ENCODE peak calls at places on chromosomes 7 and 10, in nine cellular contexts. One of them, this sample, is unnamed.
A peak's percentile ranks its signal among the peaks of the same experiment; 100 is the strongest.

GRCh38 chr7:96414931-96415292 is 93.0 kb upstream of the SLC25A13 start:
- DNase-seq in upper lobe of right lung: no peak
- DNase-seq in A673: peak; percentile 80
- DNase-seq in kidney: no peak
- DNase-seq in WERI-Rb-1: peak; percentile 66
- DNase-seq in gastrocnemius medialis: no peak
- DNase-seq in AG04450: no peak
- DNase-seq in body of pancreas: peak; percentile 39
- DNase-seq in ovary: peak; percentile 24
- DNase-seq in this sample: peak; percentile 43

GRCh38 chr7:148572067-148572522 is 18.5 kb upstream of the C7orf33 start:
- DNase-seq in gastrocnemius medialis: no peak
- DNase-seq in kidney: no peak
- DNase-seq in upper lobe of right lung: no peak
- DNase-seq in body of pancreas: no peak
- DNase-seq in AG04450: no peak
- DNase-seq in ovary: no peak
- DNase-seq in WERI-Rb-1: no peak
- DNase-seq in A673: no peak
- DNase-seq in this sample: peak; percentile 19

GRCh38 chr7:118312051-118312450 is 87.5 kb downstream of the ANKRD7 start:
- DNase-seq in WERI-Rb-1: no peak
- DNase-seq in upper lobe of right lung: no peak
- DNase-seq in kidney: no peak
- DNase-seq in A673: peak; percentile 5
- DNase-seq in AG04450: no peak
- DNase-seq in ovary: no peak
- DNase-seq in gastrocnemius medialis: no peak
- DNase-seq in body of pancreas: no peak
- DNase-seq in this sample: no peak

GRCh38 chr7:67625257-67625713 is 628.7 kb downstream of the TYW1 start:
- DNase-seq in AG04450: no peak
- DNase-seq in gastrocnemius medialis: peak; percentile 20
- DNase-seq in ovary: peak; percentile 89
- DNase-seq in WERI-Rb-1: peak; percentile 93
- DNase-seq in upper lobe of right lung: peak; percentile 80
- DNase-seq in body of pancreas: peak; percentile 66
- DNase-seq in kidney: peak; percentile 91
- DNase-seq in A673: peak; percentile 91
- DNase-seq in this sample: peak; percentile 87

GRCh38 chr7:132187391-132187790 is 388.9 kb downstream of the PLXNA4 start:
- DNase-seq in ovary: no peak
- DNase-seq in upper lobe of right lung: peak; percentile 22
- DNase-seq in gastrocnemius medialis: no peak
- DNase-seq in body of pancreas: no peak
- DNase-seq in A673: no peak
- DNase-seq in kidney: peak; percentile 39
- DNase-seq in AG04450: no peak
- DNase-seq in WERI-Rb-1: no peak
- DNase-seq in this sample: no peak

GRCh38 chr7:150569245-150569644 is 2.1 kb downstream of the GIMAP4 start:
- DNase-seq in upper lobe of right lung: no peak
- DNase-seq in WERI-Rb-1: no peak
- DNase-seq in A673: no peak
- DNase-seq in gastrocnemius medialis: no peak
- DNase-seq in ovary: no peak
- DNase-seq in body of pancreas: no peak
- DNase-seq in kidney: no peak
- DNase-seq in AG04450: no peak
- DNase-seq in this sample: no peak

GRCh38 chr10:102451105-102451969 is at the start of gene C10orf95:
- DNase-seq in body of pancreas: peak; percentile 34
- DNase-seq in gastrocnemius medialis: no peak
- DNase-seq in upper lobe of right lung: peak; percentile 74
- DNase-seq in kidney: peak; percentile 84
- DNase-seq in AG04450: no peak
- DNase-seq in A673: peak; percentile 39
- DNase-seq in ovary: no peak
- DNase-seq in WERI-Rb-1: peak; percentile 80
- DNase-seq in this sample: peak; percentile 38

GRCh38 chr7:104207348-104207730 is 474 bp downstream of the ORC5 start:
- DNase-seq in ovary: no peak
- DNase-seq in WERI-Rb-1: no peak
- DNase-seq in gastrocnemius medialis: no peak
- DNase-seq in kidney: no peak
- DNase-seq in body of pancreas: peak; percentile 12
- DNase-seq in AG04450: no peak
- DNase-seq in upper lobe of right lung: no peak
- DNase-seq in A673: peak; percentile 6
- DNase-seq in this sample: no peak

DNA sequence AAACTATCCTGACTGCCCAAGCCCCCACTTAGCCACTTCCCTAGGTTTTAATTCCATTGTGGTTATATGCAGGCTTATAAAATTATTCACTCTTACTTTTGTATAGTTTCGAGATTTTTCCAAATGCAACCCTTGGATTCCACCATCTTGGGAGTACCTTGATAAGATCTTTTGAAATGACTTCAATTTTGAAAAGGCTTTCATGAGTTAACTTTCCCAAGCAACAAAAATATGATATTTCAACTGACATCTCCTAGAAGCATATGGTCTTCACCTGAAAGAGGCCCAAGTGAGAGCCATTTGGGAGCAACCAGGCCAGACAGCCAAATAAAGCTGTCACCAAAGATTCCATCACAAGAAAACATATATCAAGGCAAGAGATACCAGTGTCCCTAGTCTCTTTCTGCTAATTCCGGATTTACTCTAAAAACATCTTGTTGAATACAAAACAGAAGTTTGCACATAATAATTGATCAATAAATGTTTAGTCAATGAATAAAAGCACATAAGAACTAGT is 1.7 kb upstream of the ST8SIA6 start:
- DNase-seq in body of pancreas: no peak
- DNase-seq in WERI-Rb-1: no peak
- DNase-seq in ovary: no peak
- DNase-seq in A673: no peak
- DNase-seq in upper lobe of right lung: no peak
- DNase-seq in kidney: no peak
- DNase-seq in AG04450: no peak
- DNase-seq in gastrocnemius medialis: no peak
- DNase-seq in this sample: no peak
- H3K27ac ChIP-seq in body of pancreas: no peak overlapping the region
- H3K27ac ChIP-seq in WERI-Rb-1: no peak overlapping the region
- H3K27ac ChIP-seq in ovary: no peak overlapping the region
- H3K27ac ChIP-seq in A673: no peak overlapping the region
- H3K27ac ChIP-seq in upper lobe of right lung: no peak overlapping the region
- H3K27ac ChIP-seq in kidney: no peak overlapping the region
- H3K27ac ChIP-seq in AG04450: no peak overlapping the region
- H3K27ac ChIP-seq in gastrocnemius medialis: no peak overlapping the region
- H3K27ac ChIP-seq in this sample: no peak overlapping the region

DNA sequence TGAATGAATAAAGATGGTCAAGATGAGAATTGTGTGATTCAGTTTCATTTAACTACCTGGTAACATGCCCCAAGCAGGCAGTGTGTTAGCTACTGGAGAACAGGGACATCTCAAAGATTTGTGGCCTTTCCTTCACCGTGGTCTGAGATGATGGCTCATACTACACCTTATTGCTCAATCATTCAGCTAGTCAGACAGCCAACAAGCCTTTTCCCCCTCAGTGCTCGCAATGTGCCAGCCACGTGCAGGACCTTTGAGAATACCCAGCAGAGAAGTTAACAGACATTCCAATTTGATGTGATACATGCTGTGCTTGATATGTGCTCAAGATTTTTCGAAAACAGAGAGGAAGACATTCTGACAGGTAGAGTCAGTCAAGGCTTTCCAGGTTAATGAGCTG is 562.8 kb downstream of the SUGCT start:
- DNase-seq in body of pancreas: no peak
- DNase-seq in A673: no peak
- DNase-seq in WERI-Rb-1: no peak
- DNase-seq in gastrocnemius medialis: no peak
- DNase-seq in AG04450: no peak
- DNase-seq in kidney: no peak
- DNase-seq in upper lobe of right lung: no peak
- DNase-seq in ovary: no peak
- DNase-seq in this sample: no peak
- H3K27ac ChIP-seq in body of pancreas: no peak overlapping the region
- H3K27ac ChIP-seq in A673: no peak overlapping the region
- H3K27ac ChIP-seq in WERI-Rb-1: no peak overlapping the region
- H3K27ac ChIP-seq in gastrocnemius medialis: no peak overlapping the region
- H3K27ac ChIP-seq in AG04450: no peak overlapping the region
- H3K27ac ChIP-seq in kidney: no peak overlapping the region
- H3K27ac ChIP-seq in upper lobe of right lung: no peak overlapping the region
- H3K27ac ChIP-seq in ovary: no peak overlapping the region
- H3K27ac ChIP-seq in this sample: no peak overlapping the region

DNA sequence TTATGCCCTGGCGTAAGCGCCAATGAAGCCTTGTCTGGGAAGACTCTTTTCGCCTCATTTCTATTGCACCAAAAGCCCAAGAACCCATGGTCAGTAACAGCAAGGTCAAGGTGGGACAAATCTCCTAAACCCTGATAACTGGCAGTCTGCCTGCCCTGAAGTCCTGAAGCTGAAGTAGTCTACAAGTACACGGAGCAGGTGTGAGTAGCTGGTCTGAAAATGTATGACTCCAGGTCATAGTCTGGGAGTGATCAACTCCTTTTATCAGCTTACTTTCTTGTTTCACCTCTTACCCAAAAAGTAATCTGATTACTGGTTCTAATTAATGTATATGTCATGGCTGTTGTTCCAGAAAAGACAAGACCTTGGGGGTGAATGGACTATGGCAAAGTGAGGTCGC is 107.3 kb upstream of the EFCAB10 start:
- DNase-seq in body of pancreas: no peak
- DNase-seq in WERI-Rb-1: no peak
- DNase-seq in AG04450: no peak
- DNase-seq in upper lobe of right lung: no peak
- DNase-seq in kidney: no peak
- DNase-seq in A673: no peak
- DNase-seq in gastrocnemius medialis: no peak
- DNase-seq in ovary: no peak
- DNase-seq in this sample: no peak
- H3K27ac ChIP-seq in body of pancreas: no peak overlapping the region
- H3K27ac ChIP-seq in WERI-Rb-1: peak overlapping the region; percentile 67
- H3K27ac ChIP-seq in AG04450: no peak overlapping the region
- H3K27ac ChIP-seq in upper lobe of right lung: no peak overlapping the region
- H3K27ac ChIP-seq in kidney: no peak overlapping the region
- H3K27ac ChIP-seq in A673: peak overlapping the region; percentile 98
- H3K27ac ChIP-seq in gastrocnemius medialis: no peak overlapping the region
- H3K27ac ChIP-seq in ovary: no peak overlapping the region
- H3K27ac ChIP-seq in this sample: no peak overlapping the region

GRCh38 chr10:106815427-106816043 is 349.0 kb downstream of the SORCS1 start:
- DNase-seq in ovary: no peak
- DNase-seq in kidney: no peak
- DNase-seq in WERI-Rb-1: no peak
- DNase-seq in upper lobe of right lung: no peak
- DNase-seq in A673: peak; percentile 16
- DNase-seq in AG04450: no peak
- DNase-seq in body of pancreas: no peak
- DNase-seq in gastrocnemius medialis: no peak
- DNase-seq in this sample: no peak

GRCh38 chr10:106819490-106819889 is 345.0 kb downstream of the SORCS1 start:
- DNase-seq in ovary: no peak
- DNase-seq in body of pancreas: no peak
- DNase-seq in kidney: no peak
- DNase-seq in gastrocnemius medialis: no peak
- DNase-seq in upper lobe of right lung: no peak
- DNase-seq in AG04450: no peak
- DNase-seq in WERI-Rb-1: no peak
- DNase-seq in A673: peak; percentile 20
- DNase-seq in this sample: no peak

DNA sequence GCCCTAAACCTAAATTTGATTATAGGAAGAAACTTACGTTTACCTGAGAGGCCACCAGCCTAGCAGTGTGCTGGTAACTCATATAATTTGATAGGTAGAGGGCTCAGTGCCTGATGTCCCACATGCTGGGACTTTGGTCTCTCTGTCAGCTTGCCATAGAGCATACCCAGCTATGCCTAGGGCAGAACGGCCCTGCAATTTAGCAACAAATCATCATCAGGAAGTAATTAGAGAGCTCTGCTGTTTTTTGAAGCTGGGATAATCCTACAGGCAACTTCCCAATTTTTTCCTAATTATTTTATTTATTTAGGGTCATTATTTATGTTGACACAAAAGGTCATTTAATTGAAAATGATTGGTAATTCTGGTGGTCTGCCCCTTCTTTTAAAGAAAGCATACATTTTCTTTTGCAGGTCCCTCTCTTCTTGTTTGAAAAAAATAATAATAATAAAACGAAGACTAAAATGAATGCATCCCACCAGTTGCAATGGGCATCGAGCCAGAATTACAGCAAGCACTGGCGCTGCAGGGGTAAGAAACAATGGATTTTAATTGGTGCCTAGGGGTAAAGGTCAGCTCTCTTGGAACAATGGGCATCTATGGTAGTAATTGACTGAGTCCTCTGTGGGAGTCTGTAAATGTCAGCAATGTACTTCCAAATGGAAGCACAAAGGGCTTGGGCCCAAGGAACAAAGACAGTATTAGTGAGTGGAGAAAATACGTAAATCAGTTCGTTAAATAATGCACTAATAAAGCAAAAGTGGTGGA is 348.0 kb downstream of the SORCS1 start:
- DNase-seq in A673: no peak
- DNase-seq in body of pancreas: no peak
- DNase-seq in upper lobe of right lung: no peak
- DNase-seq in WERI-Rb-1: no peak
- DNase-seq in AG04450: no peak
- DNase-seq in ovary: no peak
- DNase-seq in kidney: no peak
- DNase-seq in gastrocnemius medialis: no peak
- DNase-seq in this sample: no peak
- H3K27ac ChIP-seq in A673: no peak overlapping the region
- H3K27ac ChIP-seq in body of pancreas: no peak overlapping the region
- H3K27ac ChIP-seq in upper lobe of right lung: no peak overlapping the region
- H3K27ac ChIP-seq in WERI-Rb-1: no peak overlapping the region
- H3K27ac ChIP-seq in AG04450: no peak overlapping the region
- H3K27ac ChIP-seq in ovary: no peak overlapping the region
- H3K27ac ChIP-seq in kidney: no peak overlapping the region
- H3K27ac ChIP-seq in gastrocnemius medialis: no peak overlapping the region
- H3K27ac ChIP-seq in this sample: no peak overlapping the region

This sample was measured in SJCRH30.